ENCODE peak calls at places on chromosome 16, in seven cellular contexts. H, L, W, B, J, I and X are unnamed samples.

GRCh38 chr16:54568897-54569807 is 282.6 kb upstream of the IRX3 start:
- DNase-seq in H (no peak), L (no peak), W (no peak), B (no peak), J (no peak), I (no peak), X (no peak)

GRCh38 chr16:1667916-1668315 is 10.2 kb upstream of the JPT2 start:
- DNase-seq in H (no peak), L (no peak), W (no peak), B (no peak), J (no peak), I (no peak), X (no peak)

GRCh38 chr16:48133455-48134226 is 22.2 kb downstream of the ABCC12 start:
- DNase-seq in H (no peak), L (no peak), W (no peak), B (no peak), J (no peak), I (no peak), X (no peak)

GRCh38 chr16:53091508-53092211 is 36.9 kb downstream of the CHD9 start:
- DNase-seq in H (no peak), L (peak; percentile 92), W (peak; percentile 71), B (peak; percentile 83), J (no peak), I (peak; percentile 77), X (no peak)

GRCh38 chr16:16871196-16871595 is 492.3 kb downstream of the NPIPA7 start:
- DNase-seq in H (no peak), L (no peak), W (no peak), B (no peak), J (no peak), I (no peak), X (no peak)

GRCh38 chr16:68696514-68696913 is 40.6 kb upstream of the CDH1 start:
- DNase-seq in H (no peak), L (no peak), W (no peak), B (no peak), J (no peak), I (no peak), X (peak; percentile 46)

GRCh38 chr16:52398021-52398420 is 148.9 kb downstream of the TOX3 start:
- DNase-seq in H (no peak), L (no peak), W (no peak), B (no peak), J (no peak), I (no peak), X (no peak)

GRCh38 chr16:67936124-67936875 is at the start of gene PSMB10:
- DNase-seq in H (no peak), L (peak; percentile 65), W (peak; percentile 45), B (peak; percentile 75), J (peak; percentile 85), I (peak; percentile 60), X (no peak)

GRCh38 chr16:81645303-81645702 is 133.8 kb upstream of the PLCG2 start:
- DNase-seq in H (no peak), L (peak; percentile 74), W (peak; percentile 61), B (peak; percentile 60), J (no peak), I (peak; percentile 58), X (no peak)

GRCh38 chr16:2835638-2836493 is 5.8 kb downstream of the ZG16B start:
- DNase-seq in H (no peak), L (peak; percentile 79), W (peak; percentile 19), B (no peak), J (peak; percentile 73), I (no peak), X (peak; percentile 65)

GRCh38 chr16:89037261-89038152 is 56.1 kb upstream of the ACSF3 start:
- DNase-seq in H (peak; percentile 79), L (peak; percentile 64), W (peak; percentile 26), B (no peak), J (peak; percentile 71), I (no peak), X (peak; percentile 82)

GRCh38 chr16:50679676-50680555 is 1.2 kb downstream of the SNX20 start:
- DNase-seq in H (no peak), L (no peak), W (no peak), B (no peak), J (peak; percentile 25), I (no peak), X (peak; percentile 22)
- H3K4me3 ChIP-seq in H (peak overlapping the region; percentile 56), L (no peak overlapping the region), W (no peak overlapping the region), B (no peak overlapping the region), J (no peak overlapping the region), I (no peak overlapping the region), X (no peak overlapping the region)

GRCh38 chr16:27851586-27851985 is 211.9 kb downstream of the GSG1L start:
- DNase-seq in H (no peak), L (no peak), W (no peak), B (no peak), J (peak; percentile 22), I (no peak), X (no peak)

GRCh38 chr16:27853651-27854050 is 209.9 kb downstream of the GSG1L start:
- DNase-seq in H (no peak), L (no peak), W (no peak), B (no peak), J (no peak), I (no peak), X (no peak)

GRCh38 chr16:27852116-27852515 is 211.4 kb downstream of the GSG1L start:
- DNase-seq in H (no peak), L (no peak), W (no peak), B (no peak), J (no peak), I (no peak), X (no peak)

GRCh38 chr16:27852681-27853080 is 210.8 kb downstream of the GSG1L start:
- DNase-seq in H (no peak), L (no peak), W (no peak), B (no peak), J (peak; percentile 53), I (no peak), X (peak; percentile 4)

DNA sequence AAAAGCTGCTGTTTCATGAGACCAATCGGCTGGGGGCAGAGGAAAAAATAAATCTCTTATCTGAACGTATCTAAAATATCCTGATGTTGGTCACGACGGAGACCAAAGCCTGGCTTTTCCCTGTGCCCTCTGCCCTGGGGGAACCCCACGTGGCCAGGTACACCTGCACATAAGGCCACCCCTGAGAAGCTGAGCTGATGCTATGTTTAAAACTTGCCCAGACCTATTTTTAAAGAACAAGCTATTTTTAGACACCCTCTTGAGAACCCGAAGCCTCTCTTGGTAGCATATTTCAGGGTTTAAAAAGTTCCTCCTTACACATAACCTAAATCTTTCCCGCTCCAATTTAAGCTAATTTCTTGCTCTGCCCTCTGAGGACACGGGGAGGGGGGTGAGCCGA is 210.4 kb downstream of the GSG1L start:
- DNase-seq in H (no peak), L (no peak), W (no peak), B (no peak), J (peak; percentile 31), I (no peak), X (no peak)
- H3K4me3 ChIP-seq in H (no peak overlapping the region), L (no peak overlapping the region), W (no peak overlapping the region), B (no peak overlapping the region), J (no peak overlapping the region), I (no peak overlapping the region), X (no peak overlapping the region)

GRCh38 chr16:83899978-83900377 is 1.1 kb downstream of the MLYCD start:
- DNase-seq in H (no peak), L (no peak), W (no peak), B (no peak), J (no peak), I (no peak), X (no peak)

GRCh38 chr16:83900611-83901010 is 1.7 kb downstream of the MLYCD start:
- DNase-seq in H (no peak), L (no peak), W (no peak), B (no peak), J (no peak), I (no peak), X (no peak)

GRCh38 chr16:83898463-83899271 is at the start of gene MLYCD:
- DNase-seq in H (peak; percentile 73), L (peak; percentile 93), W (peak; percentile 84), B (peak; percentile 60), J (peak; percentile 95), I (peak; percentile 82), X (peak; percentile 94)

GRCh38 chr16:83901101-83901500 is 2.2 kb downstream of the MLYCD start:
- DNase-seq in H (no peak), L (peak; percentile 28), W (no peak), B (no peak), J (no peak), I (no peak), X (no peak)

GRCh38 chr16:83899272-83899897 is 470 bp downstream of the MLYCD start:
- DNase-seq in H (peak; percentile 43), L (peak; percentile 68), W (peak; percentile 31), B (no peak), J (peak; percentile 86), I (peak; percentile 27), X (peak; percentile 62)
- H3K4me3 ChIP-seq in H (peak overlapping the region; percentile 82), L (peak overlapping the region; percentile 87), W (peak overlapping the region; percentile 90), B (peak overlapping the region; percentile 64), J (peak overlapping the region; percentile 79), I (peak overlapping the region; percentile 76), X (peak overlapping the region; percentile 94)

GRCh38 chr16:27273330-27273669 is 4.7 kb upstream of the NSMCE1 start:
- DNase-seq in H (no peak), L (no peak), W (no peak), B (no peak), J (no peak), I (no peak), X (no peak)
- H3K4me3 ChIP-seq in H (no peak overlapping the region), L (no peak overlapping the region), W (no peak overlapping the region), B (no peak overlapping the region), J (no peak overlapping the region), I (no peak overlapping the region), X (no peak overlapping the region)

DNA sequence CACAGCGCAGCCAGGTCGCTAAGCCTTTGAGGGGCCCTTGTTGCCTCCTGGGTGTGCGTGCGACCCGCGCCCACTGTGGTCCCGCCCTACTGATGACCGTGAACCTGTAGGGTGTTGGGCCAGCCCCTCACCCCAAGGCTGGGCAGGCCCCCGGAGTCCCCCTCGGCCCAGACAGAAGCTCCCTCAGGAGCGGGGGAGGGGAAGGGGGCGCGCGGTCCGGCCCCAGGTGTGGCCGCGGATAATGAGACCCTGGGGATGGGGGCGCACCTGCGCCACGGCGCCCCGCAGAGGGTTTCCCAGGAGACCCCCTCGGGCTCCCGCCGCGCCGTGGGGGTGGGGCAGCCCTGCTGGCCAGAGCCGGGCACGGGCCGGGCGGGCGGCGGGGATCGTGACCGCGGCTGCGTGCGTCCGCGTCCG is 378 bp upstream of the ARHGDIG start:
- DNase-seq in H (no peak), L (no peak), W (no peak), B (no peak), J (no peak), I (no peak), X (no peak)
- H3K4me3 ChIP-seq in H (no peak overlapping the region), L (no peak overlapping the region), W (peak overlapping the region; percentile 41), B (no peak overlapping the region), J (no peak overlapping the region), I (no peak overlapping the region), X (peak overlapping the region; percentile 12)

DNA sequence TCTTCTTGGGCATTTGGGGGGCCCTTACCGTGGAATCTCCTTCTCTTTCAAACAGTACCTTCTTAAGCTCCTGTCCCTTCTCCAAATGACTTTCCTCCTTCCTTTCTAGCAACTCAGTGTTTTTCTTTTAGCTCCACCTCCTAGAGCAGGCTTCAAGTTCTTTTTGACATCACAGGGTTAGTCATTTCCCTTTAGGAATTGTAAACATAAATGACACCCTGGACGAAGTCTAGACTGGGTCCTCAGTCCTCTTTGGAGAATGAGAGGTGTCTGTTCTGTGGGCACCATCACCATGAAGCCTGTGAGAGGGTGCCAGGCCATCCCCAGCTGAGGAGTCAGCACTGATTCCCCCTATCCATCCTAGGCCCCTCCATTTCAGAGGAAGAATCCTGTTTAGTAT is 94.7 kb downstream of the SALL1 start:
- DNase-seq in H (no peak), L (no peak), W (no peak), B (no peak), J (no peak), I (no peak), X (no peak)
- H3K4me3 ChIP-seq in H (no peak overlapping the region), L (no peak overlapping the region), W (no peak overlapping the region), B (no peak overlapping the region), J (no peak overlapping the region), I (no peak overlapping the region), X (no peak overlapping the region)

GRCh38 chr16:87086156-87086555 is 231.0 kb downstream of the C16orf95 start:
- DNase-seq in H (no peak), L (peak; percentile 51), W (no peak), B (no peak), J (no peak), I (no peak), X (no peak)
- H3K4me3 ChIP-seq in H (no peak overlapping the region), L (no peak overlapping the region), W (no peak overlapping the region), B (no peak overlapping the region), J (no peak overlapping the region), I (no peak overlapping the region), X (no peak overlapping the region)